ENCODE peak calls at places on chromosomes 1 and 21, in eight cellular contexts. One of them, this sample, is unnamed.

GRCh38 chr1:38827299-38827698 is 32.3 kb downstream of the RRAGC start:
- DNase-seq in transverse colon: no peak
- DNase-seq in DMS153: no peak
- DNase-seq in activated effector memory CD4-positive, alpha-beta T cell treated with anti-CD3 and anti-CD28 coated beads, Interleukin-2, amount 50 U/mL, for 16 hours: no peak
- DNase-seq in EH: no peak
- DNase-seq in fibroblast of gingiva: no peak
- DNase-seq in mucosa of descending colon: no peak
- DNase-seq in NCI-H2081 treated with DMSO at 0.1 percent for 48 hours: no peak
- DNase-seq in this sample: no peak

GRCh38 chr21:45167796-45168222 is 93.4 kb downstream of the ADARB1 start:
- DNase-seq in NCI-H2081 treated with DMSO at 0.1 percent for 48 hours: no peak
- DNase-seq in DMS153: no peak
- DNase-seq in EH: peak
- DNase-seq in mucosa of descending colon: no peak
- DNase-seq in transverse colon: no peak
- DNase-seq in activated effector memory CD4-positive, alpha-beta T cell treated with anti-CD3 and anti-CD28 coated beads, Interleukin-2, amount 50 U/mL, for 16 hours: no peak
- DNase-seq in fibroblast of gingiva: peak
- DNase-seq in this sample: no peak

GRCh38 chr1:205071028-205071409 is 13.2 kb downstream of the TMEM81 start:
- DNase-seq in mucosa of descending colon: no peak
- DNase-seq in transverse colon: no peak
- DNase-seq in EH: no peak
- DNase-seq in DMS153: no peak
- DNase-seq in activated effector memory CD4-positive, alpha-beta T cell treated with anti-CD3 and anti-CD28 coated beads, Interleukin-2, amount 50 U/mL, for 16 hours: no peak
- DNase-seq in fibroblast of gingiva: no peak
- DNase-seq in NCI-H2081 treated with DMSO at 0.1 percent for 48 hours: no peak
- DNase-seq in this sample: no peak

GRCh38 chr1:93735722-93736121 is 54.1 kb upstream of the BCAR3 start:
- DNase-seq in mucosa of descending colon: no peak
- DNase-seq in fibroblast of gingiva: peak
- DNase-seq in NCI-H2081 treated with DMSO at 0.1 percent for 48 hours: no peak
- DNase-seq in transverse colon: no peak
- DNase-seq in EH: peak
- DNase-seq in activated effector memory CD4-positive, alpha-beta T cell treated with anti-CD3 and anti-CD28 coated beads, Interleukin-2, amount 50 U/mL, for 16 hours: no peak
- DNase-seq in DMS153: no peak
- DNase-seq in this sample: no peak

GRCh38 chr1:21184266-21184665 is 7.6 kb upstream of the EIF4G3 start:
- DNase-seq in NCI-H2081 treated with DMSO at 0.1 percent for 48 hours: no peak
- DNase-seq in DMS153: no peak
- DNase-seq in EH: no peak
- DNase-seq in fibroblast of gingiva: no peak
- DNase-seq in activated effector memory CD4-positive, alpha-beta T cell treated with anti-CD3 and anti-CD28 coated beads, Interleukin-2, amount 50 U/mL, for 16 hours: no peak
- DNase-seq in mucosa of descending colon: no peak
- DNase-seq in transverse colon: no peak
- DNase-seq in this sample: no peak

GRCh38 chr1:65232402-65233122 is 76.8 kb upstream of the DNAJC6 start:
- DNase-seq in fibroblast of gingiva: peak
- DNase-seq in transverse colon: no peak
- DNase-seq in NCI-H2081 treated with DMSO at 0.1 percent for 48 hours: no peak
- DNase-seq in mucosa of descending colon: no peak
- DNase-seq in activated effector memory CD4-positive, alpha-beta T cell treated with anti-CD3 and anti-CD28 coated beads, Interleukin-2, amount 50 U/mL, for 16 hours: no peak
- DNase-seq in EH: peak
- DNase-seq in DMS153: no peak
- DNase-seq in this sample: no peak

GRCh38 chr1:93614550-93615200 is 67.0 kb downstream of the BCAR3 start:
- DNase-seq in activated effector memory CD4-positive, alpha-beta T cell treated with anti-CD3 and anti-CD28 coated beads, Interleukin-2, amount 50 U/mL, for 16 hours: no peak
- DNase-seq in transverse colon: peak
- DNase-seq in NCI-H2081 treated with DMSO at 0.1 percent for 48 hours: peak
- DNase-seq in DMS153: peak
- DNase-seq in EH: no peak
- DNase-seq in mucosa of descending colon: peak
- DNase-seq in fibroblast of gingiva: peak
- DNase-seq in this sample: no peak

GRCh38 chr1:151619489-151620093 is 7.7 kb downstream of the SNX27 start:
- DNase-seq in DMS153: peak
- DNase-seq in EH: peak
- DNase-seq in transverse colon: no peak
- DNase-seq in fibroblast of gingiva: peak
- DNase-seq in mucosa of descending colon: no peak
- DNase-seq in activated effector memory CD4-positive, alpha-beta T cell treated with anti-CD3 and anti-CD28 coated beads, Interleukin-2, amount 50 U/mL, for 16 hours: no peak
- DNase-seq in NCI-H2081 treated with DMSO at 0.1 percent for 48 hours: no peak
- DNase-seq in this sample: no peak

GRCh38 chr1:18643154-18644012 is 12.7 kb downstream of the PAX7 start:
- DNase-seq in activated effector memory CD4-positive, alpha-beta T cell treated with anti-CD3 and anti-CD28 coated beads, Interleukin-2, amount 50 U/mL, for 16 hours: no peak
- DNase-seq in mucosa of descending colon: no peak
- DNase-seq in fibroblast of gingiva: no peak
- DNase-seq in DMS153: no peak
- DNase-seq in NCI-H2081 treated with DMSO at 0.1 percent for 48 hours: no peak
- DNase-seq in transverse colon: no peak
- DNase-seq in EH: peak
- DNase-seq in this sample: no peak

GRCh38 chr1:22451702-22452400 is at the start of gene ZBTB40:
- DNase-seq in NCI-H2081 treated with DMSO at 0.1 percent for 48 hours: peak
- DNase-seq in activated effector memory CD4-positive, alpha-beta T cell treated with anti-CD3 and anti-CD28 coated beads, Interleukin-2, amount 50 U/mL, for 16 hours: peak
- DNase-seq in fibroblast of gingiva: peak
- DNase-seq in mucosa of descending colon: peak
- DNase-seq in transverse colon: peak
- DNase-seq in DMS153: peak
- DNase-seq in EH: peak
- DNase-seq in this sample: peak

GRCh38 chr1:30613188-30613587 is 110.2 kb downstream of the MATN1 start:
- DNase-seq in NCI-H2081 treated with DMSO at 0.1 percent for 48 hours: no peak
- DNase-seq in transverse colon: no peak
- DNase-seq in DMS153: no peak
- DNase-seq in mucosa of descending colon: no peak
- DNase-seq in EH: no peak
- DNase-seq in activated effector memory CD4-positive, alpha-beta T cell treated with anti-CD3 and anti-CD28 coated beads, Interleukin-2, amount 50 U/mL, for 16 hours: no peak
- DNase-seq in fibroblast of gingiva: no peak
- DNase-seq in this sample: no peak